ENCODE peak calls at places on chromosome 17, in seven cellular contexts. U is endodermal cell; P is ovary; X is effector memory CD4-positive, alpha-beta T cell; S is lower lobe of right lung; N is Peyer's patch; I is H9. Q is an unnamed sample.
A peak's percentile ranks its signal among the peaks of the same experiment; 100 is the strongest.

GRCh38 chr17:14437176-14437575 is 136.3 kb downstream of the HS3ST3B1 start:
- DNase-seq in X (no peak), I (no peak), N (no peak), U (no peak), P (no peak), S (no peak), Q (no peak)

GRCh38 chr17:6425407-6425806 is 9.5 kb downstream of the AIPL1 start:
- DNase-seq in U (no peak), S (no peak), P (no peak), X (no peak), N (no peak), I (no peak), Q (no peak)

GRCh38 chr17:8377422-8377821 is 918 bp upstream of the KRABD2 start:
- DNase-seq in P (no peak), N (no peak), I (no peak), S (no peak), U (no peak), X (no peak), Q (no peak)

GRCh38 chr17:50024808-50025207 is 29.8 kb upstream of the DLX3 start:
- DNase-seq in N (no peak), P (no peak), S (no peak), I (no peak), X (no peak), U (no peak), Q (no peak)

GRCh38 chr17:47275245-47275984 is 21.8 kb downstream of the ITGB3 start:
- DNase-seq in S (peak; percentile 59), N (peak; percentile 74), I (peak; percentile 82), U (peak; percentile 91), P (peak; percentile 97), X (no peak), Q (no peak)

GRCh38 chr17:80613732-80614071 is 69.1 kb downstream of the RPTOR start:
- DNase-seq in X (no peak), N (no peak), S (no peak), I (no peak), P (no peak), U (no peak), Q (no peak)

GRCh38 chr17:8753136-8753975 is 5.0 kb downstream of the SPDYE4 start:
- DNase-seq in U (peak; percentile 61), X (no peak), S (no peak), N (no peak), I (no peak), P (no peak), Q (no peak)

GRCh38 chr17:74877592-74878543 is 5.1 kb upstream of the FDXR start:
- DNase-seq in U (no peak), N (peak; percentile 81), I (no peak), S (no peak), P (peak; percentile 64), X (no peak), Q (no peak)

GRCh38 chr17:41284043-41284442 is 8.5 kb downstream of the KRTAP9-7 start:
- DNase-seq in N (no peak), S (no peak), U (no peak), X (no peak), I (no peak), P (no peak), Q (no peak)

GRCh38 chr17:3532106-3532858 is 25.3 kb downstream of the TRPV3 start:
- DNase-seq in X (no peak), U (no peak), N (no peak), S (no peak), I (peak; percentile 32), P (peak; percentile 42), Q (no peak)

GRCh38 chr17:80248001-80248893 is 12.4 kb upstream of the RNF213 start:
- DNase-seq in P (no peak), X (no peak), U (no peak), S (peak; percentile 47), I (no peak), N (no peak), Q (no peak)

GRCh38 chr17:41959336-41960095 is 7.1 kb upstream of the CNP start:
- DNase-seq in X (no peak), N (no peak), S (no peak), P (peak; percentile 49), I (peak; percentile 91), U (peak; percentile 94), Q (no peak)

GRCh38 chr17:49965522-49965905 is 3.5 kb upstream of the DLX4 start:
- DNase-seq in U (peak; percentile 73), I (no peak), N (no peak), X (no peak), S (no peak), P (no peak), Q (no peak)

GRCh38 chr17:51828901-51829300 is 329.6 kb downstream of the CA10 start:
- DNase-seq in N (no peak), U (no peak), S (no peak), P (no peak), I (no peak), X (no peak), Q (no peak)

GRCh38 chr17:39173539-39174274 is 7.7 kb upstream of the ARL5C start:
- DNase-seq in P (no peak), I (peak; percentile 36), S (no peak), N (no peak), U (no peak), X (no peak), Q (no peak)

GRCh38 chr17:80475949-80476876 is at the start of gene NPTX1:
- DNase-seq in N (no peak), X (no peak), S (no peak), I (no peak), U (peak; percentile 82), P (no peak), Q (peak; percentile 24)

GRCh38 chr17:78108726-78109488 is 19.6 kb downstream of the TMC6 start:
- DNase-seq in S (no peak), X (no peak), I (no peak), U (no peak), P (peak; percentile 43), N (peak; percentile 44), Q (no peak)

GRCh38 chr17:41512789-41513547 is 5.7 kb downstream of the KRT15 start:
- DNase-seq in U (no peak), S (no peak), N (no peak), I (no peak), P (no peak), X (no peak), Q (no peak)

GRCh38 chr17:16434662-16435061 is 19.3 kb downstream of the TRPV2 start:
- DNase-seq in P (no peak), S (no peak), X (no peak), I (peak; percentile 60), U (peak; percentile 68), N (no peak), Q (no peak)

GRCh38 chr17:75910699-75911098 is 6.0 kb upstream of the MRPL38 start:
- DNase-seq in S (no peak), P (no peak), I (peak; percentile 75), U (peak; percentile 91), X (no peak), N (no peak), Q (no peak)

GRCh38 chr17:2372180-2372579 is 28.7 kb downstream of the MNT start:
- DNase-seq in U (no peak), I (no peak), P (no peak), S (no peak), N (no peak), X (no peak), Q (no peak)

GRCh38 chr17:41428591-41429326 is 4.4 kb upstream of the KRT37 start:
- DNase-seq in S (no peak), X (no peak), U (no peak), I (no peak), N (no peak), P (no peak), Q (no peak)

GRCh38 chr17:72699566-72699965 is 392.9 kb downstream of the SLC39A11 start:
- DNase-seq in X (no peak), U (no peak), N (no peak), P (no peak), I (no peak), S (no peak), Q (no peak)

DNA sequence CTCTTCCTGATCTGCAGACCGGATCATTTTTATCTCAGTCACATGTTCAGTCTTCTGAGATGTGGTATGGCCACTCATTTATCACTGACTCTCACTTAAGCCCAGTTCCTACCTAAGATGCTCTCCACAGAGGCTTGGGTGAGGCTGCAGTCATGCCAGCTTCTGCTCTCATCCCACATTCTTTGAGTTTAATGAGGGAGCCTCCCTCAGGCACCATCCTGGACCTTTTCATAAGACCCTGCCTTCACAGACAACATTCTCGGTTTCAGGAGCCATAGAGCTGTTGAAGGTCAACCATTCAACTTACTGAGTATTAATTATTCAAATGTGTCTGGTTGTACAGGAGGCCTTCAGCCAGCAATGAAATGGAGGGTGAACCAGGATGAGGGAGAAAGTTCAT is 23.6 kb upstream of the HNF1B start:
- DNase-seq in P (no peak), X (no peak), S (no peak), N (no peak), I (no peak), U (no peak), Q (no peak)
- H3K27me3 ChIP-seq in P (no peaks in the 10 kb centered on the region), X (no peaks in the 10 kb centered on the region), S (no peaks in the 10 kb centered on the region), N (no peaks in the 10 kb centered on the region), I (no peaks in the 10 kb centered on the region), U (no peaks in the 10 kb centered on the region), Q (peaks cover 3% of the 10 kb centered on the region)

GRCh38 chr17:55496094-55496881 is 15.0 kb downstream of the SMIM36 start:
- DNase-seq in I (no peak), N (peak; percentile 56), S (no peak), X (no peak), P (no peak), U (no peak), Q (no peak)
- H3K4me1 ChIP-seq in I (no peaks in the 10 kb centered on the region), N (no peaks in the 10 kb centered on the region), S (no peaks in the 10 kb centered on the region), X (no peaks in the 10 kb centered on the region), P (no peaks in the 10 kb centered on the region), U (peaks cover 2% of the 10 kb centered on the region), Q (no peaks in the 10 kb centered on the region)

GRCh38 chr17:45408611-45409421 is 23.9 kb downstream of the ARHGAP27 start:
- DNase-seq in X (no peak), U (peak; percentile 62), P (no peak), N (no peak), I (no peak), S (no peak), Q (no peak)

GRCh38 chr17:45409659-45410076 is 23.0 kb downstream of the ARHGAP27 start:
- DNase-seq in U (peak; percentile 59), N (no peak), S (no peak), I (no peak), P (no peak), X (no peak), Q (no peak)

GRCh38 chr17:45410144-45411091 is 22.3 kb downstream of the ARHGAP27 start:
- DNase-seq in U (peak; percentile 62), N (peak; percentile 84), X (no peak), I (no peak), P (no peak), S (peak; percentile 73), Q (peak; percentile 60)

GRCh38 chr17:45413498-45413923 is 19.2 kb downstream of the ARHGAP27 start:
- DNase-seq in N (peak; percentile 94), P (no peak), X (no peak), U (peak; percentile 38), I (no peak), S (peak; percentile 84), Q (no peak)

GRCh38 chr17:45411348-45412105 is 21.1 kb downstream of the ARHGAP27 start:
- DNase-seq in S (no peak), X (no peak), U (peak; percentile 47), N (peak; percentile 84), P (no peak), I (no peak), Q (no peak)
- H3K27ac ChIP-seq in S (peak overlapping the region; percentile 81), X (peak overlapping the region; percentile 90), U (no peak overlapping the region), N (peak overlapping the region; percentile 42), P (no peak overlapping the region), I (no peak overlapping the region), Q (peak overlapping the region; percentile 94)

DNA sequence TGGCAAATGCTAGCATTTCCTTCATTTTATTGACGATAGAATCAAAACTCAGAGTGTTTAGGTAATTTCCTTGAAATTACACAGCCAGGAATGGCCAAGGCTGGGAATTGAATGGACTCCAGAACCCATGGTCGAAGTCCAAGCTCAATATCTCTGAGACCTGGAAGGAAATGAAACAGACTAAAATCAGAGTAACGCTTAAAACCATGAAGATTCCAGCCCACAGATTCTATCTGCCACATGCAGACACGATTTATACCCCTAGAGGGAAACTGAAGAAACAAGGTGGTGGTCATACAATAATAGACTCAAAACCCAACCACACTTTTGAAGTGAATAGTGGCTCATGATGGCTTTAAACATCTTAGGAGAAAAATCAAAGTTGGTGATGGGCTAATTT is 95.6 kb downstream of the PRKCA start:
- DNase-seq in P (no peak), X (no peak), U (no peak), N (peak; percentile 63), I (no peak), S (no peak), Q (no peak)
- H3K27me3 ChIP-seq in P (no peaks in the 10 kb centered on the region), X (no peaks in the 10 kb centered on the region), U (no peaks in the 10 kb centered on the region), N (no peaks in the 10 kb centered on the region), I (no peaks in the 10 kb centered on the region), S (no peaks in the 10 kb centered on the region), Q (no peaks in the 10 kb centered on the region)

Q was measured in naive thymus-derived CD4-positive, alpha-beta T cell.